ENCODE peak calls at places on chromosomes 4 and X, in ten cellular contexts. One of them, this sample, is unnamed.

GRCh38 chr4:122012735-122013134 is 60.9 kb upstream of the TRPC3 start:
- DNase-seq in glutamatergic neuron: no peak
- DNase-seq in amniotic stem cell: no peak
- DNase-seq in NCI-H524: no peak
- DNase-seq in Calu3: no peak
- DNase-seq in T-cell: no peak
- DNase-seq in stimulated activated CD4-positive, alpha-beta T cell treated with anti-CD3 and anti-CD28 coated beads, Interleukin-2, amount 100 ng/mL, for 48 hours: no peak
- DNase-seq in endodermal cell: no peak
- DNase-seq in mesothelial cell of epicardium: no peak
- DNase-seq in bronchial epithelial cell: peak
- DNase-seq in this sample: no peak

GRCh38 chr4:56909083-56909981 is 1.6 kb downstream of the REST start:
- DNase-seq in endodermal cell: peak
- DNase-seq in stimulated activated CD4-positive, alpha-beta T cell treated with anti-CD3 and anti-CD28 coated beads, Interleukin-2, amount 100 ng/mL, for 48 hours: peak
- DNase-seq in mesothelial cell of epicardium: peak
- DNase-seq in glutamatergic neuron: peak
- DNase-seq in NCI-H524: no peak
- DNase-seq in amniotic stem cell: peak
- DNase-seq in T-cell: peak
- DNase-seq in bronchial epithelial cell: peak
- DNase-seq in Calu3: peak
- DNase-seq in this sample: peak

GRCh38 chr4:127730142-127730913 is at the start of gene SLC25A31:
- DNase-seq in mesothelial cell of epicardium: no peak
- DNase-seq in stimulated activated CD4-positive, alpha-beta T cell treated with anti-CD3 and anti-CD28 coated beads, Interleukin-2, amount 100 ng/mL, for 48 hours: no peak
- DNase-seq in T-cell: no peak
- DNase-seq in amniotic stem cell: no peak
- DNase-seq in Calu3: no peak
- DNase-seq in glutamatergic neuron: no peak
- DNase-seq in endodermal cell: peak
- DNase-seq in NCI-H524: no peak
- DNase-seq in bronchial epithelial cell: no peak
- DNase-seq in this sample: no peak

GRCh38 chr4:1229117-1229849 is 19.6 kb downstream of the CTBP1 start:
- DNase-seq in endodermal cell: no peak
- DNase-seq in stimulated activated CD4-positive, alpha-beta T cell treated with anti-CD3 and anti-CD28 coated beads, Interleukin-2, amount 100 ng/mL, for 48 hours: no peak
- DNase-seq in Calu3: no peak
- DNase-seq in amniotic stem cell: no peak
- DNase-seq in glutamatergic neuron: no peak
- DNase-seq in NCI-H524: no peak
- DNase-seq in T-cell: no peak
- DNase-seq in mesothelial cell of epicardium: no peak
- DNase-seq in bronchial epithelial cell: no peak
- DNase-seq in this sample: no peak

GRCh38 chrX:65601530-65602281 is 65.7 kb upstream of the MSN start:
- DNase-seq in Calu3: peak
- DNase-seq in amniotic stem cell: peak
- DNase-seq in bronchial epithelial cell: peak
- DNase-seq in glutamatergic neuron: no peak
- DNase-seq in stimulated activated CD4-positive, alpha-beta T cell treated with anti-CD3 and anti-CD28 coated beads, Interleukin-2, amount 100 ng/mL, for 48 hours: no peak
- DNase-seq in mesothelial cell of epicardium: no peak
- DNase-seq in T-cell: no peak
- DNase-seq in NCI-H524: no peak
- DNase-seq in endodermal cell: no peak
- DNase-seq in this sample: no peak

GRCh38 chr4:145735330-145735638 is 55.3 kb downstream of the C4orf51 start:
- DNase-seq in bronchial epithelial cell: peak
- DNase-seq in NCI-H524: no peak
- DNase-seq in glutamatergic neuron: no peak
- DNase-seq in amniotic stem cell: peak
- DNase-seq in endodermal cell: no peak
- DNase-seq in T-cell: no peak
- DNase-seq in stimulated activated CD4-positive, alpha-beta T cell treated with anti-CD3 and anti-CD28 coated beads, Interleukin-2, amount 100 ng/mL, for 48 hours: no peak
- DNase-seq in Calu3: peak
- DNase-seq in mesothelial cell of epicardium: peak
- DNase-seq in this sample: peak

GRCh38 chr4:61572160-61572559 is 372.0 kb downstream of the ADGRL3 start:
- DNase-seq in Calu3: no peak
- DNase-seq in stimulated activated CD4-positive, alpha-beta T cell treated with anti-CD3 and anti-CD28 coated beads, Interleukin-2, amount 100 ng/mL, for 48 hours: no peak
- DNase-seq in bronchial epithelial cell: peak
- DNase-seq in amniotic stem cell: peak
- DNase-seq in T-cell: no peak
- DNase-seq in endodermal cell: no peak
- DNase-seq in mesothelial cell of epicardium: no peak
- DNase-seq in glutamatergic neuron: no peak
- DNase-seq in NCI-H524: no peak
- DNase-seq in this sample: no peak

GRCh38 chrX:109635151-109635550 is 10.2 kb upstream of the KCNE5 start:
- DNase-seq in T-cell: no peak
- DNase-seq in NCI-H524: no peak
- DNase-seq in mesothelial cell of epicardium: no peak
- DNase-seq in stimulated activated CD4-positive, alpha-beta T cell treated with anti-CD3 and anti-CD28 coated beads, Interleukin-2, amount 100 ng/mL, for 48 hours: no peak
- DNase-seq in bronchial epithelial cell: peak
- DNase-seq in amniotic stem cell: no peak
- DNase-seq in Calu3: peak
- DNase-seq in glutamatergic neuron: peak
- DNase-seq in endodermal cell: peak
- DNase-seq in this sample: no peak

GRCh38 chr4:184416913-184417734 is 57.2 kb downstream of the IRF2 start:
- DNase-seq in NCI-H524: no peak
- DNase-seq in Calu3: no peak
- DNase-seq in amniotic stem cell: no peak
- DNase-seq in mesothelial cell of epicardium: no peak
- DNase-seq in endodermal cell: no peak
- DNase-seq in glutamatergic neuron: no peak
- DNase-seq in T-cell: peak
- DNase-seq in bronchial epithelial cell: no peak
- DNase-seq in stimulated activated CD4-positive, alpha-beta T cell treated with anti-CD3 and anti-CD28 coated beads, Interleukin-2, amount 100 ng/mL, for 48 hours: peak
- DNase-seq in this sample: no peak

GRCh38 chrX:29858714-29859113 is 356.6 kb upstream of the MAGEB2 start:
- DNase-seq in NCI-H524: peak
- DNase-seq in mesothelial cell of epicardium: no peak
- DNase-seq in glutamatergic neuron: no peak
- DNase-seq in endodermal cell: no peak
- DNase-seq in stimulated activated CD4-positive, alpha-beta T cell treated with anti-CD3 and anti-CD28 coated beads, Interleukin-2, amount 100 ng/mL, for 48 hours: no peak
- DNase-seq in bronchial epithelial cell: no peak
- DNase-seq in amniotic stem cell: peak
- DNase-seq in T-cell: no peak
- DNase-seq in Calu3: no peak
- DNase-seq in this sample: no peak

GRCh38 chrX:40090050-40090804 is 7.5 kb downstream of the BCOR start:
- DNase-seq in amniotic stem cell: no peak
- DNase-seq in glutamatergic neuron: no peak
- DNase-seq in endodermal cell: peak
- DNase-seq in bronchial epithelial cell: no peak
- DNase-seq in stimulated activated CD4-positive, alpha-beta T cell treated with anti-CD3 and anti-CD28 coated beads, Interleukin-2, amount 100 ng/mL, for 48 hours: no peak
- DNase-seq in NCI-H524: no peak
- DNase-seq in Calu3: peak
- DNase-seq in T-cell: no peak
- DNase-seq in mesothelial cell of epicardium: no peak
- DNase-seq in this sample: no peak

GRCh38 chr4:54696649-54697048 is 38.9 kb downstream of the KIT start:
- DNase-seq in amniotic stem cell: no peak
- DNase-seq in Calu3: no peak
- DNase-seq in bronchial epithelial cell: no peak
- DNase-seq in endodermal cell: no peak
- DNase-seq in mesothelial cell of epicardium: no peak
- DNase-seq in stimulated activated CD4-positive, alpha-beta T cell treated with anti-CD3 and anti-CD28 coated beads, Interleukin-2, amount 100 ng/mL, for 48 hours: no peak
- DNase-seq in NCI-H524: no peak
- DNase-seq in glutamatergic neuron: no peak
- DNase-seq in T-cell: no peak
- DNase-seq in this sample: no peak

GRCh38 chrX:1351981-1352714 is 15.6 kb downstream of the IL3RA start:
- DNase-seq in stimulated activated CD4-positive, alpha-beta T cell treated with anti-CD3 and anti-CD28 coated beads, Interleukin-2, amount 100 ng/mL, for 48 hours: no peak
- DNase-seq in NCI-H524: no peak
- DNase-seq in endodermal cell: no peak
- DNase-seq in bronchial epithelial cell: no peak
- DNase-seq in Calu3: no peak
- DNase-seq in glutamatergic neuron: no peak
- DNase-seq in mesothelial cell of epicardium: no peak
- DNase-seq in T-cell: no peak
- DNase-seq in amniotic stem cell: no peak
- DNase-seq in this sample: no peak

GRCh38 chr4:169412046-169412445 is 141.3 kb upstream of the SH3RF1 start:
- DNase-seq in mesothelial cell of epicardium: no peak
- DNase-seq in NCI-H524: no peak
- DNase-seq in endodermal cell: no peak
- DNase-seq in stimulated activated CD4-positive, alpha-beta T cell treated with anti-CD3 and anti-CD28 coated beads, Interleukin-2, amount 100 ng/mL, for 48 hours: no peak
- DNase-seq in Calu3: peak
- DNase-seq in bronchial epithelial cell: peak
- DNase-seq in amniotic stem cell: no peak
- DNase-seq in glutamatergic neuron: no peak
- DNase-seq in T-cell: no peak
- DNase-seq in this sample: no peak

GRCh38 chrX:41300758-41301437 is 33.1 kb upstream of the DDX3X start:
- DNase-seq in NCI-H524: no peak
- DNase-seq in mesothelial cell of epicardium: no peak
- DNase-seq in bronchial epithelial cell: peak
- DNase-seq in Calu3: no peak
- DNase-seq in glutamatergic neuron: no peak
- DNase-seq in amniotic stem cell: no peak
- DNase-seq in stimulated activated CD4-positive, alpha-beta T cell treated with anti-CD3 and anti-CD28 coated beads, Interleukin-2, amount 100 ng/mL, for 48 hours: no peak
- DNase-seq in T-cell: no peak
- DNase-seq in endodermal cell: no peak
- DNase-seq in this sample: no peak

GRCh38 chr4:4859010-4859798 is at the start of gene MSX1:
- DNase-seq in stimulated activated CD4-positive, alpha-beta T cell treated with anti-CD3 and anti-CD28 coated beads, Interleukin-2, amount 100 ng/mL, for 48 hours: peak
- DNase-seq in endodermal cell: peak
- DNase-seq in T-cell: no peak
- DNase-seq in mesothelial cell of epicardium: peak
- DNase-seq in Calu3: peak
- DNase-seq in NCI-H524: peak
- DNase-seq in bronchial epithelial cell: peak
- DNase-seq in amniotic stem cell: peak
- DNase-seq in glutamatergic neuron: peak
- DNase-seq in this sample: peak

GRCh38 chrX:50168305-50168704 is 32.5 kb downstream of the AKAP4 start:
- DNase-seq in NCI-H524: no peak
- DNase-seq in amniotic stem cell: no peak
- DNase-seq in glutamatergic neuron: no peak
- DNase-seq in stimulated activated CD4-positive, alpha-beta T cell treated with anti-CD3 and anti-CD28 coated beads, Interleukin-2, amount 100 ng/mL, for 48 hours: no peak
- DNase-seq in Calu3: no peak
- DNase-seq in bronchial epithelial cell: peak
- DNase-seq in endodermal cell: no peak
- DNase-seq in mesothelial cell of epicardium: no peak
- DNase-seq in T-cell: no peak
- DNase-seq in this sample: no peak

GRCh38 chrX:9340619-9341304 is 124.1 kb upstream of the TBL1X start:
- DNase-seq in T-cell: peak
- DNase-seq in glutamatergic neuron: peak
- DNase-seq in NCI-H524: no peak
- DNase-seq in mesothelial cell of epicardium: no peak
- DNase-seq in amniotic stem cell: no peak
- DNase-seq in endodermal cell: peak
- DNase-seq in bronchial epithelial cell: no peak
- DNase-seq in stimulated activated CD4-positive, alpha-beta T cell treated with anti-CD3 and anti-CD28 coated beads, Interleukin-2, amount 100 ng/mL, for 48 hours: no peak
- DNase-seq in Calu3: no peak
- DNase-seq in this sample: no peak

GRCh38 chr4:33411182-33411581 is 2691.0 kb downstream of the PCDH7 start:
- DNase-seq in bronchial epithelial cell: peak
- DNase-seq in Calu3: no peak
- DNase-seq in glutamatergic neuron: no peak
- DNase-seq in amniotic stem cell: no peak
- DNase-seq in T-cell: no peak
- DNase-seq in NCI-H524: no peak
- DNase-seq in mesothelial cell of epicardium: no peak
- DNase-seq in stimulated activated CD4-positive, alpha-beta T cell treated with anti-CD3 and anti-CD28 coated beads, Interleukin-2, amount 100 ng/mL, for 48 hours: no peak
- DNase-seq in endodermal cell: no peak
- DNase-seq in this sample: no peak

GRCh38 chr4:101191302-101192098 is 155.8 kb downstream of the PPP3CA start:
- DNase-seq in Calu3: no peak
- DNase-seq in endodermal cell: peak
- DNase-seq in glutamatergic neuron: peak
- DNase-seq in NCI-H524: no peak
- DNase-seq in T-cell: no peak
- DNase-seq in amniotic stem cell: no peak
- DNase-seq in mesothelial cell of epicardium: no peak
- DNase-seq in bronchial epithelial cell: no peak
- DNase-seq in stimulated activated CD4-positive, alpha-beta T cell treated with anti-CD3 and anti-CD28 coated beads, Interleukin-2, amount 100 ng/mL, for 48 hours: no peak
- DNase-seq in this sample: no peak